ENCODE peak calls at places on chromosome 4, in seven cellular contexts. Z, H, R, J, O, Q and C are unnamed samples.
A peak's percentile ranks its signal among the peaks of the same experiment; 100 is the strongest.

GRCh38 chr4:45453258-45453841 is 670.5 kb downstream of the GABRG1 start:
- DNase-seq in Z (peak; percentile 9), H (no peak), R (no peak), J (no peak), O (no peak), Q (no peak), C (peak; percentile 2)

GRCh38 chr4:155967098-155967497 is 13.4 kb upstream of the CTSO start:
- DNase-seq in Z (no peak), H (no peak), R (no peak), J (no peak), O (no peak), Q (no peak), C (no peak)

GRCh38 chr4:15719506-15719905 is 16.6 kb downstream of the BST1 start:
- DNase-seq in Z (no peak), H (peak; percentile 54), R (no peak), J (no peak), O (no peak), Q (no peak), C (no peak)

GRCh38 chr4:163263601-163264000 is 68.8 kb downstream of the NPY1R start:
- DNase-seq in Z (no peak), H (no peak), R (no peak), J (no peak), O (no peak), Q (no peak), C (no peak)

GRCh38 chr4:18051281-18051680 is 29.7 kb upstream of the LCORL start:
- DNase-seq in Z (no peak), H (no peak), R (no peak), J (no peak), O (no peak), Q (no peak), C (no peak)

GRCh38 chr4:81905966-81906365 is 434.3 kb upstream of the RASGEF1B start:
- DNase-seq in Z (no peak), H (no peak), R (no peak), J (no peak), O (no peak), Q (no peak), C (no peak)

GRCh38 chr4:10589308-10589707 is 95.3 kb downstream of the CLNK start:
- DNase-seq in Z (no peak), H (no peak), R (no peak), J (no peak), O (no peak), Q (no peak), C (no peak)

GRCh38 chr4:122577808-122578781 is 42.8 kb downstream of the IL21 start:
- DNase-seq in Z (peak; percentile 44), H (no peak), R (no peak), J (peak; percentile 74), O (no peak), Q (peak; percentile 31), C (peak; percentile 48)

GRCh38 chr4:66572949-66573348 is 902.7 kb upstream of the EPHA5 start:
- DNase-seq in Z (peak; percentile 72), H (no peak), R (no peak), J (no peak), O (no peak), Q (no peak), C (no peak)

GRCh38 chr4:87069037-87069742 is 134.4 kb downstream of the AFF1 start:
- DNase-seq in Z (no peak), H (no peak), R (no peak), J (no peak), O (no peak), Q (no peak), C (no peak)

GRCh38 chr4:184950926-184951325 is 67.4 kb upstream of the HELT start:
- DNase-seq in Z (no peak), H (no peak), R (no peak), J (no peak), O (no peak), Q (no peak), C (no peak)

GRCh38 chr4:1763550-1764080 is 29.5 kb upstream of the FGFR3 start:
- DNase-seq in Z (no peak), H (no peak), R (no peak), J (no peak), O (peak; percentile 31), Q (peak; percentile 85), C (peak; percentile 36)

GRCh38 chr4:13516315-13516860 is 27.9 kb downstream of the NKX3-2 start:
- DNase-seq in Z (no peak), H (no peak), R (no peak), J (no peak), O (no peak), Q (no peak), C (no peak)

GRCh38 chr4:158169516-158169915 is 3.3 kb downstream of the GASK1B start:
- DNase-seq in Z (no peak), H (no peak), R (no peak), J (no peak), O (no peak), Q (no peak), C (no peak)

DNA sequence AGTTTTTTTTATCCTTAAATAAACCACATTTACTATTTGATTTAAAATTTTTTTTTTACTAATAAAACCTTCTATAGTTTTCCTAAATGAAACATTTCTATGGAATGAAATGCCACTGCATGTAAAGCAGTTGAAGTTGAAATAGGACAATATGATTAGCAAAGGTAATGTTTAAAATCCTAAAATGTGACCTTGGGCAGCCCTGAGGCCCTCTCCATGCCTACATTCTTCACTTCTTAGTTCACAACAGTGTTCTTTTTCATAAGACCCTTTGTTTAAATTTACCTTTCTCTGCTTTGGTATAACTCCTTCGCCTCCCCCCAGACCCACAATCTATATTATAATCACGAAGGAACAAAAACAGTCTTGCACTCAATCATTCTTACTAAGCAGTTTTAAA is 124.4 kb upstream of the NAP1L5 start:
- DNase-seq in Z (no peak), H (no peak), R (no peak), J (no peak), O (no peak), Q (no peak), C (no peak)
- H3K4me3 ChIP-seq in Z (peak overlapping the region; percentile 47), H (no peak overlapping the region), R (peak overlapping the region; percentile 58), J (peak overlapping the region; percentile 61), O (peak overlapping the region; percentile 51), Q (peak overlapping the region; percentile 95), C (no peak overlapping the region)

DNA sequence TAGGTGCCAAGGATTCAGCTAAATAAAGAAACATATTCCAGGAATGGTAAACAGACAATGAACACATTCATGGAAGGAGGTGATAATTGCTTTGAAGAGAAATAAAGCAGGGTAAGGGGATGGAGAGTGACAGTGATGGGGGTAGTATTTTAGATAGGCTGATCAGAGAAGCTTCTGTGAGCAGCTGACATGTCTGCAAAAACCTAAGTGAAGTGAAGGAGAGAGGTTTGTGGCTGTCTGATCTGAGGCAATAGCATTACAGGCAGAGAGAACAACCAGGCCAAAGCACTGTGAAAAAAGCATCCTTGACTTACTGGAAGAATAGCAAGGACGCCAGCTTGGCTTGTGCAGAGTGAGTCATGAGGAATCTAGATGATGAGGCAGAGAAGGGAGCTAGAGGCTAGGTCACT is 271.9 kb upstream of the GATB start:
- DNase-seq in Z (no peak), H (no peak), R (peak; percentile 53), J (no peak), O (no peak), Q (no peak), C (no peak)
- H3K27ac ChIP-seq in Z (no peak overlapping the region), H (no peak overlapping the region), R (peak overlapping the region; percentile 27), J (no peak overlapping the region), O (no peak overlapping the region), Q (peak overlapping the region; percentile 64), C (no peak overlapping the region)

GRCh38 chr4:153467897-153468262 is 1.7 kb downstream of the TMEM131L start:
- DNase-seq in Z (no peak), H (no peak), R (no peak), J (no peak), O (no peak), Q (no peak), C (peak; percentile 66)

GRCh38 chr4:153465922-153466636 is at the start of gene TMEM131L:
- DNase-seq in Z (peak; percentile 60), H (peak; percentile 73), R (peak; percentile 67), J (peak; percentile 72), O (peak; percentile 67), Q (peak; percentile 91), C (peak; percentile 88)

GRCh38 chr4:153465583-153465921 is 608 bp upstream of the TMEM131L start:
- DNase-seq in Z (peak; percentile 61), H (peak; percentile 41), R (peak; percentile 61), J (no peak), O (no peak), Q (peak; percentile 76), C (peak; percentile 85)

GRCh38 chr4:153467154-153467896 is 1.2 kb downstream of the TMEM131L start:
- DNase-seq in Z (no peak), H (peak; percentile 80), R (peak; percentile 50), J (peak; percentile 32), O (peak; percentile 45), Q (peak; percentile 70), C (peak; percentile 98)

DNA sequence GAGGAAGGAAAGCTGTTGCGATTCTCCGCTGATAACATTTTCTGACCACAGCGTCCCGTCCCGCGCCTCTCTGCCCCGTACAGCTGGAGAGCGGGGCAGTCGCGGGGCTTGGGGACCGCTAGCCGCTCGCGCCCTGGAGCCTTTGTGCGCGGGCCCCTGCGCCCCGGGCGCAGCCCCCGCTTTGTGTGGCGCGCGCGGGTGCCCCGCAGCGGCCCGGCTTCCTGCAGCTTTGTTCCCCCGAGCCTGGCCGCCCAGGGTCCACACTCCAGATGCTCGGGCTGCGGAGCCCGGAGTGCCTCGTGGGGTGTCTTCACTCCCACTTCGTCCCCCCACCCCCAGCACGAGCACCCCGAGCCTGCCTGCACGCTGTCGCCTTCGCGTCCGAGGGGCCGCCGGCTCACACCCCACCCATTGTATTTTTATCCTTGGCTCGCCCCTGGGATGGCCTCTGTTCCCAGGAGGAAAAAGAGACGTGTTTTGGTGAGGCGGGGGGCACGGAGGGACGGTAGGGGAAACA is 535 bp downstream of the TMEM131L start:
- DNase-seq in Z (no peak), H (no peak), R (no peak), J (no peak), O (peak; percentile 24), Q (no peak), C (peak; percentile 55)
- H3K4me1 ChIP-seq in Z (peaks cover 14% of the 10 kb centered on the region), H (peaks cover 8% of the 10 kb centered on the region), R (peaks cover 22% of the 10 kb centered on the region), J (peaks cover 31% of the 10 kb centered on the region), O (peaks cover 4% of the 10 kb centered on the region), Q (peaks cover 4% of the 10 kb centered on the region), C (peaks cover 50% of the 10 kb centered on the region)

GRCh38 chr4:145679520-145679919 is 426 bp upstream of the C4orf51 start:
- DNase-seq in Z (peak; percentile 65), H (peak; percentile 71), R (peak; percentile 51), J (no peak), O (no peak), Q (peak; percentile 66), C (no peak)
- H3K4me3 ChIP-seq in Z (no peak overlapping the region), H (no peak overlapping the region), R (no peak overlapping the region), J (no peak overlapping the region), O (no peak overlapping the region), Q (no peak overlapping the region), C (no peak overlapping the region)

GRCh38 chr4:179165339-179165738 is 1723.1 kb upstream of the AGA start:
- DNase-seq in Z (no peak), H (no peak), R (no peak), J (no peak), O (no peak), Q (no peak), C (no peak)
- H3K27ac ChIP-seq in Z (no peak overlapping the region), H (no peak overlapping the region), R (no peak overlapping the region), J (no peak overlapping the region), O (no peak overlapping the region), Q (no peak overlapping the region), C (no peak overlapping the region)